ENCODE peak calls at places on chromosomes 7 and 10, in eight cellular contexts. L is AG04450; T is NCI-H510A treated with DMSO at 0.1 percent for 48 hours; K is stomach; O is stimulated activated naive CD8-positive, alpha-beta T cell treated with anti-CD3 and anti-CD28 coated beads, Interleukin-15, amount 100 ng/mL, for 72 hours; Q is HT-29; C is lower leg skin; V is psoas muscle. I is an unnamed sample.

GRCh38 chr10:116740971-116741370 is 1.4 kb downstream of the HSPA12A start:
- DNase-seq in L (no peak), T (no peak), K (no peak), O (no peak), Q (no peak), C (no peak), V (no peak), I (no peak)

GRCh38 chr10:98485959-98486358 is 39.2 kb upstream of the HPS1 start:
- DNase-seq in L (no peak), T (no peak), K (no peak), O (no peak), Q (no peak), C (no peak), V (no peak), I (no peak)

GRCh38 chr7:44152971-44153947 is 12.1 kb upstream of the MYL7 start:
- DNase-seq in L (no peak), T (peak; percentile 79), K (no peak), O (no peak), Q (peak; percentile 5), C (no peak), V (no peak), I (no peak)

GRCh38 chr7:112290065-112290464 is 83.6 kb downstream of the ZNF277 start:
- DNase-seq in L (no peak), T (no peak), K (no peak), O (no peak), Q (no peak), C (no peak), V (no peak), I (no peak)

GRCh38 chr10:9227679-9228365 is 1173.3 kb downstream of the GATA3 start:
- DNase-seq in L (no peak), T (no peak), K (no peak), O (no peak), Q (no peak), C (no peak), V (no peak), I (no peak)

GRCh38 chr10:83988435-83988834 is 150.9 kb upstream of the GHITM start:
- DNase-seq in L (no peak), T (no peak), K (no peak), O (no peak), Q (no peak), C (no peak), V (no peak), I (no peak)

GRCh38 chr7:29485376-29486190 is 78.1 kb upstream of the PRR15 start:
- DNase-seq in L (no peak), T (peak; percentile 26), K (no peak), O (no peak), Q (no peak), C (no peak), V (no peak), I (no peak)

GRCh38 chr10:61063035-61063434 is 119.0 kb upstream of the RHOBTB1 start:
- DNase-seq in L (no peak), T (no peak), K (no peak), O (no peak), Q (no peak), C (no peak), V (no peak), I (no peak)